ENCODE peak calls at places on chromosome 5, in nine cellular contexts. I, C, S, U, Z, G, Q, Y and E are unnamed samples.

GRCh38 chr5:143055596-143056330 is 285.6 kb downstream of the ARHGAP26 start:
- DNase-seq in G (no peak), S (no peak), Y (no peak), I (no peak), Z (no peak), Q (no peak), C (no peak), U (peak), E (no peak)

GRCh38 chr5:30725053-30725452 is 468.4 kb upstream of the CDH6 start:
- DNase-seq in U (no peak), Z (no peak), Q (no peak), Y (no peak), S (no peak), G (no peak), I (no peak), C (no peak), E (no peak)

GRCh38 chr5:146334074-146334533 is 4.5 kb upstream of the POU4F3 start:
- DNase-seq in Y (no peak), S (peak), C (peak), Q (no peak), U (no peak), Z (no peak), G (no peak), I (no peak), E (no peak)

GRCh38 chr5:45279109-45279508 is 417.1 kb downstream of the HCN1 start:
- DNase-seq in S (peak), Z (no peak), I (no peak), G (no peak), Q (no peak), C (no peak), U (no peak), Y (peak), E (no peak)

GRCh38 chr5:141040093-141040762 is 10.9 kb upstream of the PCDHB1 start:
- DNase-seq in G (no peak), I (peak), Q (peak), Z (peak), U (peak), C (peak), S (peak), Y (peak), E (peak)

GRCh38 chr5:139457653-139458306 is 4.8 kb downstream of the ECSCR start:
- DNase-seq in Z (no peak), G (no peak), C (no peak), I (peak), Q (no peak), Y (no peak), S (no peak), U (no peak), E (no peak)

GRCh38 chr5:154755361-154756202 is at the start of gene LARP1:
- DNase-seq in C (peak), Y (no peak), Q (peak), U (peak), I (peak), S (no peak), G (peak), Z (peak), E (no peak)

GRCh38 chr5:139278540-139279274 is 14.8 kb upstream of the MATR3 start:
- DNase-seq in G (no peak), Z (no peak), U (no peak), S (no peak), I (no peak), C (no peak), Q (no peak), Y (no peak), E (no peak)

GRCh38 chr5:61019642-61020041 is 74.6 kb downstream of the NDUFAF2 start:
- DNase-seq in Y (no peak), C (no peak), Q (no peak), I (no peak), S (no peak), Z (no peak), U (no peak), G (no peak), E (peak)

DNA sequence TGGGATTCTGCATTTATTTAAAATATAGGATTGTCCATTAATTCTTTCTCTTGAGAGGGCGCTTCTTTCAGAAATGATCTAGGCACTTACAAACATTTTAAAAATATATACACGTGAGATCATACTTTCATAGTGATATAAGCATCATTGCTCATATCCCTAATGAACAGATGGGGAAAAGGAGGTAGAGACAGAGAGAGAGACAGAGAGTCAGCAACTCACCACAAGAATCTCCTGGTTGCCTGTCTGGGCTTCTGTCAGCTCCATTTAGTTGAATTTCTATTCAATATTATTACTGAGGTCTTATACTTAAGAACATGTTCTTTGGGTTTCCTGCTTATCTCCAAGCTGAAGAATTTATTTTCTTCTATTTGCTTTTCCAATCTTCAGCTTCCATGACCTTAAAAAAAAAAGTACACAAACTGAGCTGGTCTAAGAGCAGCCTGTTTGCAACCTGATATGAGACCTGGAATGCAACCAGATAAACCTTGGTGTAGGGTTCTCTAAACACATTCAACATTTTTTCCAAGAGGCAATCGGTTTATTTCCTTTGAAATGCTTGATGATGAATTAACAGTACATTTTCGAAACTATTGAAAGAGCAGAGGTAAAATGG is 51.6 kb upstream of the LIFR start:
- DNase-seq in Q (no peak), Z (peak), C (no peak), G (no peak), S (no peak), U (no peak), I (no peak), Y (no peak), E (peak)
- H3K4me2 ChIP-seq in Q (no peak), Z (peak), C (no peak), G (no peak), S (no peak), U (peak), I (no peak), Y (no peak), E (peak)

DNA sequence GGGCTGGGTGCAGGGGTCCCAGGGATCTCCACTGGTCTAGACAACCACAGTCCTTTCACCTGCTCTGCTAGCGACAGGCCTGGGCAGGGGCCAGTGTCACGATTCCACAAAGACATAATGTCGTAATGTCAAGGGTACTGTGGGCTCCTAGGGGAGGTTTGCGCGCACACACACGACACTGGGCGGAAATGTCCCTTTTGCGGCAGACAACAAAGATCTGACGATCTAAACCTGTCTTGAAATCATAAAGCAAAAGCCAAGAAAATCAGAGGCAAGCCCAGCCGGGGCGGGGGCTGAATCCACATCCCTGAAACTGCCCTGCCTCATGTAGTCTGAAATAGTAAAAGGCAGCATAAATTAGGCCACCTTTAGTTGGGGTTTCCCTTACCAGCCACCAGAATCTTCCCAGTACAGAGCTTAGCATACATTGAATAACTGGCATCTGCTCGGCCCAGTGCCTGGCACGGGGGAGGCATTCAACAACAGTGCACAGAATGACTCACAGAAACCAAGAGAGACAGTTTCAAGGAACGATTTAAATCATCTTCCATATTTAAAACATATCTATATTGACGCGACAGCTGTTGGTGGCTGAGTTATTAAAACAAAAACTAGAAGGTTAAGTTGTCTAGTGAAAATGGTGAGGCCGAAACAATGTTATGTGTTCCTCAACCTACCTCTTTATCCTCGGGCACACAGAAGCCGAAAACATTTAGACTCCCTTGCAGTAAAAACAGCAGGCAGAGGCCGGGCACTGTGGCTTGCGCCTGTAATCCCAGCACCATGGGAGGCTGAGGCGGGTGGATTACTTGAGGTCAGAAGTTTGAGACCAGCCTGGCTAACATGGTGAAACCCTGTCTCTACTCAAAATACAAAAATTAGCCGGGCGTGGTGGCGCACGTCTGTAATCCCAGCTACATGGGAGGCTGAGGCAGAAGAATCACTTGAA is 151.0 kb downstream of the MYO10 start:
- DNase-seq in Q (no peak), Z (no peak), S (no peak), U (peak), I (no peak), G (no peak), C (no peak), Y (no peak), E (no peak)
- TF ChIP-seq EZH2phosphoT487 in Q (no peak), Z (no peak), S (no peak), U (no peak), I (no peak), G (no peak), C (no peak), Y (no peak), E (no peak)

GRCh38 chr5:149936044-149936699 is 8.4 kb downstream of the PDE6A start:
- DNase-seq in I (no peak), C (no peak), G (no peak), Q (no peak), Y (no peak), S (no peak), Z (no peak), U (no peak), E (no peak)
- H3K4me2 ChIP-seq in I (no peak), C (no peak), G (no peak), Q (no peak), Y (no peak), S (no peak), Z (no peak), U (no peak), E (no peak)

DNA sequence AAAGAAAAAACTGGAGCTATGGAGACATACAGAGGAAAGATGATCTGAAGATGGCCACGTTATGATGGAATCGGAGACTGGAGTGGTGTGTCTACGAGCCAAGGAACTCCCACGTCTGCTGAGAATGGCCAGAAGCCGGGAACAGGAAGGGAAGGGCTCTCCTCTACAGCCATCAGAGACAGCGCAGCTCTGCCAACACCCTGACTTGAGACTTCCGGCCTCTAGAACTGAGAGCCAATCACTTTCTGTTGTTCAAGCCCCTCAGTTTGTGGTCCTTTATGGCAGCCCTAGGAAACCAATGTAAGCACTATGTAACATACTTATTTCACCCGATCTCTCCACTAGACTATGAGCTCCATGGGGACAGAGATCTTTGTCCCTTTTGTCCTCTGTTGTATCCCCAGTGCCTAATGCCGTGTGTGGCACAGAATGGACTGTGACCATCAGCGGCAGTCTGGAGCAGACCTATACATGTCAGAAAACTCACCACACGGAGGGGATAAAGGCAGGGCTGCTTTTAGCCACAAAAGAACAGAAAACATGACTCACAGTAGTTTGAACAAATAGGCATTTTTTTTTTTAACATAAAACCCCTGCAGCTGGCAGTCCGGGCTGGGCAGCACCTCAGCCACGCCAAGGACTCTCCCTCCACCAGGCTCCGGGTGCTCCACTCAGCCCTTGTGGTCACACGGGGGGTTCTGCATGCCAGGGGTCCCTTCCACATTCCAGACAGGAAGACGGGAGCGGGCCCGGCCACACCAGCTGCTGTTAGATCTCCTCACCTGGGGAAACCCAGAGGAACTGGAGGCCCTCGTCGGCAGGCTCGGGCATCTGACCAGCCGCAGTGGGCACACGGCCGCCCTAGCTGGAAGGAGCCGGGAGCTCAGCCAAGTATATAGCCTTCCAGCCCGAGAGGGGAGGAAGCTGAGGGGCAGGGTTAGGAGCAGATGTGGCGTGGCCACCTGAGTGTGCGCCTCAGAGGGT is 16.1 kb upstream of the MXD3 start:
- DNase-seq in Q (no peak), U (peak), S (no peak), Z (no peak), Y (no peak), G (no peak), I (no peak), C (no peak), E (peak)
- TF ChIP-seq EZH2phosphoT487 in Q (no peak), U (no peak), S (no peak), Z (no peak), Y (no peak), G (no peak), I (no peak), C (no peak), E (no peak)

GRCh38 chr5:125634242-125634835 is 788.9 kb upstream of the GRAMD2B start:
- DNase-seq in Q (no peak), I (no peak), C (no peak), U (no peak), G (peak), Y (no peak), S (no peak), Z (no peak), E (peak)

DNA sequence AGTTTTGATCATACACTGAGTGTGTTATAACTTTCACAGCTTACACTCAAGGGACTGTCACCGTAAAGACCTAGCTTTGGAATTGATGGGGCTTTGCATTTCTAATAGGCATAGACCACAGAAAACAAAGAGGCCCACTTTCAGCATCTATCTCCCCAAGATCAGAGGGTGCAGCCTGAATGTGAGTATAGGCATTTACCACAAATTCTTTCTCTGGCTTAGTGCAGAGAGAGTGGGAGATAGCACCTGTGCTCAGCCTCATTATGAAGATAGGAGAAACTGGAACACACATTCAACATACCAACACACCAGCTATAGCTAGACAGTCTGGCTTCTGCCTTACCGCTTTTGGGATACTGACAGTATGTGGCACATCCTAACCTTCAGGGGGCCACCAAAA is 783.4 kb upstream of the GRAMD2B start:
- DNase-seq in Q (no peak), Z (no peak), U (no peak), S (no peak), I (no peak), G (no peak), Y (no peak), C (no peak), E (no peak)
- H3K4me2 ChIP-seq in Q (no peak), Z (no peak), U (no peak), S (no peak), I (no peak), G (no peak), Y (no peak), C (no peak), E (no peak)